ENCODE peak calls at places on chromosomes 11 and 22, in five cellular contexts. C is T-helper 9 cell; A is activated CD4-positive, alpha-beta T cell treated with anti-CD3 and anti-CD28 coated beads for 36 hours; X is hippocampal formation; R is posterior cingulate gyrus. N is an unnamed sample.

GRCh38 chr22:29690481-29690880 is 29.3 kb upstream of the CABP7 start:
- DNase-seq in X (no peak), A (no peak), C (no peak), R (no peak), N (no peak)

GRCh38 chr11:26187639-26188038 is 144.3 kb upstream of the ANO3 start:
- DNase-seq in C (no peak), X (no peak), A (no peak), R (no peak), N (no peak)

GRCh38 chr22:41140365-41140957 is 48.1 kb downstream of the EP300 start:
- DNase-seq in A (no peak), C (no peak), R (peak; percentile 23), X (no peak), N (no peak)

GRCh38 chr11:27592111-27592780 is 85.7 kb upstream of the LIN7C start:
- DNase-seq in A (no peak), R (no peak), C (no peak), X (no peak), N (no peak)

GRCh38 chr22:37193629-37194191 is 5.7 kb upstream of the C1QTNF6 start:
- DNase-seq in A (peak; percentile 59), X (no peak), R (no peak), C (no peak), N (peak; percentile 84)

GRCh38 chr22:23068096-23068831 is 2.1 kb upstream of the GNAZ start:
- DNase-seq in C (no peak), A (no peak), R (no peak), X (no peak), N (no peak)

GRCh38 chr11:73321342-73322110 is 13.4 kb downstream of the ARHGEF17 start:
- DNase-seq in A (no peak), C (no peak), R (no peak), X (no peak), N (peak; percentile 34)

GRCh38 chr11:87871071-87871470 is 304.2 kb downstream of the RAB38 start:
- DNase-seq in C (no peak), A (no peak), R (no peak), X (no peak), N (no peak)

GRCh38 chr11:102724904-102725515 is at the start of gene MMP8:
- DNase-seq in A (no peak), C (no peak), X (peak; percentile 3), R (no peak), N (no peak)

GRCh38 chr11:7449196-7449840 is 36.0 kb upstream of the OLFML1 start:
- DNase-seq in R (no peak), C (no peak), A (no peak), X (no peak), N (no peak)

GRCh38 chr11:74162688-74163467 is 7.9 kb downstream of the C2CD3 start:
- DNase-seq in X (no peak), A (no peak), R (no peak), C (no peak), N (no peak)

GRCh38 chr11:8066036-8066910 is 14.7 kb upstream of the TUB start:
- DNase-seq in R (no peak), C (no peak), A (no peak), X (no peak), N (no peak)

GRCh38 chr11:104700609-104701008 is 197.7 kb downstream of the CASP12 start:
- DNase-seq in C (no peak), A (no peak), X (no peak), R (no peak), N (peak; percentile 55)

GRCh38 chr11:9565822-9566560 is 7.5 kb upstream of the WEE1 start:
- DNase-seq in R (no peak), X (no peak), C (no peak), A (peak; percentile 77), N (no peak)

GRCh38 chr11:1224109-1224485 is 1.2 kb downstream of the MUC5B start:
- DNase-seq in R (peak; percentile 5), C (no peak), A (peak; percentile 3), X (no peak), N (no peak)

GRCh38 chr11:113153847-113154246 is 160.5 kb upstream of the TTC12 start:
- DNase-seq in R (no peak), C (no peak), X (no peak), A (no peak), N (no peak)

GRCh38 chr11:2931771-2932738 is 2.8 kb upstream of the PHLDA2 start:
- DNase-seq in X (no peak), C (no peak), A (no peak), R (peak; percentile 4), N (no peak)

GRCh38 chr11:75867778-75868374 is 52.9 kb downstream of the UVRAG start:
- DNase-seq in X (peak; percentile 77), R (no peak), C (peak; percentile 35), A (peak; percentile 53), N (peak; percentile 77)

GRCh38 chr11:84866922-84867321 is 760.2 kb downstream of the DLG2 start:
- DNase-seq in R (no peak), C (no peak), A (no peak), X (no peak), N (no peak)

GRCh38 chr22:50542416-50542927 is 3.2 kb upstream of the KLHDC7B start:
- DNase-seq in R (no peak), X (no peak), C (no peak), A (peak; percentile 80), N (no peak)

GRCh38 chr11:111938687-111939160 is 1.6 kb downstream of the DIXDC1 start:
- DNase-seq in A (peak; percentile 66), X (peak; percentile 51), R (no peak), C (no peak), N (peak; percentile 53)

GRCh38 chr11:65857500-65858353 is at the start of gene CFL1:
- DNase-seq in A (peak; percentile 99), R (peak; percentile 98), C (peak; percentile 94), X (peak; percentile 98), N (peak; percentile 99)

GRCh38 chr11:82927264-82927880 is 25.8 kb downstream of the DDIAS start:
- DNase-seq in X (peak; percentile 18), R (no peak), A (peak; percentile 22), C (no peak), N (peak; percentile 77)

GRCh38 chr11:70524096-70524922 is 126.0 kb downstream of the CTTN start:
- DNase-seq in X (no peak), C (no peak), A (no peak), R (no peak), N (no peak)

GRCh38 chr11:4186464-4187054 is 92.0 kb downstream of the RRM1 start:
- DNase-seq in C (no peak), R (no peak), A (no peak), X (no peak), N (no peak)

GRCh38 chr11:32809313-32809712 is 14.9 kb upstream of the CCDC73 start:
- DNase-seq in X (peak; percentile 29), C (peak; percentile 6), A (peak; percentile 83), R (peak; percentile 18), N (peak; percentile 67)

GRCh38 chr11:14300661-14301304 is 58.2 kb downstream of the RRAS2 start:
- DNase-seq in X (peak; percentile 78), R (peak; percentile 59), C (peak; percentile 17), A (peak; percentile 66), N (peak; percentile 33)

GRCh38 chr22:48089601-48090331 is 1327.3 kb downstream of the TBC1D22A start:
- DNase-seq in C (no peak), R (peak; percentile 44), A (peak; percentile 39), X (no peak), N (no peak)

GRCh38 chr22:38718414-38718813 is 12.7 kb downstream of the GTPBP1 start:
- DNase-seq in C (no peak), X (peak; percentile 29), A (no peak), R (peak; percentile 52), N (no peak)

GRCh38 chr11:116109228-116109627 is 605.0 kb upstream of the CADM1 start:
- DNase-seq in C (no peak), R (no peak), X (no peak), A (no peak), N (no peak)

GRCh38 chr11:124108158-124108557 is 7.1 kb upstream of the VWA5A start:
- DNase-seq in X (no peak), C (no peak), R (no peak), A (peak; percentile 43), N (peak; percentile 17)

GRCh38 chr22:36197601-36198146 is 3.9 kb downstream of the APOL4 start:
- DNase-seq in X (no peak), R (no peak), A (peak; percentile 31), C (no peak), N (peak; percentile 82)

GRCh38 chr11:33808228-33808828 is 34.0 kb upstream of the FBXO3 start:
- DNase-seq in A (peak; percentile 91), R (peak; percentile 90), C (peak; percentile 85), X (peak; percentile 15), N (peak; percentile 72)

GRCh38 chr22:39475337-39475736 is 18.5 kb downstream of the MGAT3 start:
- DNase-seq in A (no peak), C (no peak), R (peak; percentile 60), X (no peak), N (no peak)

N was measured in RPMI8226.